ENCODE peak calls at places on chromosome 17, in six cellular contexts. One of them, this sample, is unnamed.

GRCh38 chr17:12765544-12765943 is 23.8 kb upstream of the ARHGAP44 start:
- DNase-seq in T-cell: no peak
- DNase-seq in NCI-H510A: no peak
- DNase-seq in DMS 273 treated with DMSO at 0.1 percent for 48 hours: no peak
- DNase-seq in IMR-90: peak
- DNase-seq in AG04450: peak
- DNase-seq in this sample: peak

GRCh38 chr17:79803997-79804855 is 7.3 kb upstream of the CBX8 start:
- DNase-seq in AG04450: no peak
- DNase-seq in DMS 273 treated with DMSO at 0.1 percent for 48 hours: peak
- DNase-seq in IMR-90: no peak
- DNase-seq in T-cell: no peak
- DNase-seq in NCI-H510A: no peak
- DNase-seq in this sample: no peak

GRCh38 chr17:56995776-56996175 is 17.8 kb downstream of the SCPEP1 start:
- DNase-seq in T-cell: no peak
- DNase-seq in NCI-H510A: no peak
- DNase-seq in IMR-90: peak
- DNase-seq in AG04450: no peak
- DNase-seq in DMS 273 treated with DMSO at 0.1 percent for 48 hours: no peak
- DNase-seq in this sample: no peak

GRCh38 chr17:73349138-73349537 is 37.3 kb upstream of the CDC42EP4 start:
- DNase-seq in DMS 273 treated with DMSO at 0.1 percent for 48 hours: no peak
- DNase-seq in AG04450: no peak
- DNase-seq in NCI-H510A: no peak
- DNase-seq in T-cell: no peak
- DNase-seq in IMR-90: no peak
- DNase-seq in this sample: no peak

GRCh38 chr17:71301063-71301462 is 819.8 kb upstream of the SOX9 start:
- DNase-seq in DMS 273 treated with DMSO at 0.1 percent for 48 hours: no peak
- DNase-seq in NCI-H510A: no peak
- DNase-seq in IMR-90: no peak
- DNase-seq in T-cell: no peak
- DNase-seq in AG04450: no peak
- DNase-seq in this sample: no peak

GRCh38 chr17:54956802-54957201 is 11.7 kb downstream of the COX11 start:
- DNase-seq in DMS 273 treated with DMSO at 0.1 percent for 48 hours: peak
- DNase-seq in T-cell: no peak
- DNase-seq in AG04450: no peak
- DNase-seq in IMR-90: no peak
- DNase-seq in NCI-H510A: no peak
- DNase-seq in this sample: no peak

GRCh38 chr17:41651625-41652460 is 27.5 kb upstream of the KRT17 start:
- DNase-seq in NCI-H510A: no peak
- DNase-seq in IMR-90: no peak
- DNase-seq in T-cell: no peak
- DNase-seq in DMS 273 treated with DMSO at 0.1 percent for 48 hours: no peak
- DNase-seq in AG04450: no peak
- DNase-seq in this sample: no peak

GRCh38 chr17:5272313-5272712 is 9.8 kb upstream of the RABEP1 start:
- DNase-seq in NCI-H510A: no peak
- DNase-seq in DMS 273 treated with DMSO at 0.1 percent for 48 hours: no peak
- DNase-seq in T-cell: no peak
- DNase-seq in AG04450: no peak
- DNase-seq in IMR-90: no peak
- DNase-seq in this sample: no peak

GRCh38 chr17:2025220-2025621 is at the start of gene RTN4RL1:
- DNase-seq in DMS 273 treated with DMSO at 0.1 percent for 48 hours: peak
- DNase-seq in IMR-90: no peak
- DNase-seq in T-cell: peak
- DNase-seq in AG04450: no peak
- DNase-seq in NCI-H510A: peak
- DNase-seq in this sample: no peak

GRCh38 chr17:74879308-74879707 is 6.5 kb upstream of the FDXR start:
- DNase-seq in IMR-90: no peak
- DNase-seq in AG04450: no peak
- DNase-seq in DMS 273 treated with DMSO at 0.1 percent for 48 hours: no peak
- DNase-seq in T-cell: no peak
- DNase-seq in NCI-H510A: no peak
- DNase-seq in this sample: no peak